ENCODE peak calls at places on chromosomes 16 and 17, in seven cellular contexts. X is stomach, D is transverse colon, C is mammary epithelial cell, Q is IMR-90, L is hepatocyte, V is heart right ventricle. W is an unnamed sample. For H3K4me1 and H3K36me3, the result is how much of the 10 kb centered on the place peaks cover.

GRCh38 chr16:10839271-10839661 is 20.7 kb upstream of the TVP23A start:
- DNase-seq in X (peak), D (no peak), C (no peak), Q (no peak), L (no peak), V (no peak), W (no peak)

GRCh38 chr17:19328441-19329061 is 34.0 kb downstream of the B9D1 start:
- DNase-seq in X (no peak), D (no peak), C (no peak), Q (no peak), L (no peak), V (no peak), W (no peak)

GRCh38 chr17:44901323-44901965 is 2.2 kb upstream of the EFTUD2 start:
- DNase-seq in X (no peak), D (no peak), C (peak), Q (peak), L (no peak), V (no peak), W (no peak)

GRCh38 chr17:44004761-44005526 is 522 bp downstream of the NAGS start:
- DNase-seq in X (peak), D (peak), C (no peak), Q (no peak), L (peak), V (no peak), W (no peak)

GRCh38 chr16:53664724-53665345 is 38.8 kb downstream of the RPGRIP1L start:
- DNase-seq in X (no peak), D (no peak), C (no peak), Q (peak), L (peak), V (no peak), W (no peak)

GRCh38 chr17:61219460-61219859 is 180.2 kb upstream of the TBX2 start:
- DNase-seq in X (no peak), D (no peak), C (no peak), Q (peak), L (no peak), V (peak), W (peak)

GRCh38 chr17:55134486-55135157 is 130.1 kb upstream of the HLF start:
- DNase-seq in X (no peak), D (no peak), C (peak), Q (peak), L (no peak), V (no peak), W (no peak)

GRCh38 chr17:15490634-15491261 is 23.3 kb upstream of the CDRT4 start:
- DNase-seq in X (no peak), D (peak), C (no peak), Q (peak), L (peak), V (peak), W (peak)

GRCh38 chr17:28147026-28147425 is 104.5 kb downstream of the NLK start:
- DNase-seq in X (no peak), D (no peak), C (no peak), Q (peak), L (no peak), V (no peak), W (no peak)

GRCh38 chr16:1561266-1561665 is 27.8 kb downstream of the TMEM204 start:
- DNase-seq in X (no peak), D (no peak), C (no peak), Q (no peak), L (no peak), V (no peak), W (no peak)

GRCh38 chr16:8714143-8714542 is 39.7 kb downstream of the ABAT start:
- DNase-seq in X (no peak), D (no peak), C (no peak), Q (no peak), L (no peak), V (no peak), W (no peak)

GRCh38 chr17:59151591-59151990 is 3.4 kb downstream of the SKA2 start:
- DNase-seq in X (no peak), D (no peak), C (no peak), Q (no peak), L (no peak), V (no peak), W (no peak)

GRCh38 chr16:86371083-86371803 is 139.1 kb upstream of the FOXF1 start:
- DNase-seq in X (no peak), D (no peak), C (no peak), Q (no peak), L (no peak), V (no peak), W (no peak)

GRCh38 chr17:35695613-35696012 is 35.8 kb upstream of the RASL10B start:
- DNase-seq in X (no peak), D (no peak), C (no peak), Q (no peak), L (no peak), V (no peak), W (no peak)

GRCh38 chr17:62668091-62668804 is 40.8 kb downstream of the MRC2 start:
- DNase-seq in X (no peak), D (no peak), C (peak), Q (no peak), L (no peak), V (no peak), W (no peak)

GRCh38 chr17:34154916-34155730 is 100.0 kb upstream of the CCL2 start:
- DNase-seq in X (no peak), D (no peak), C (no peak), Q (no peak), L (no peak), V (no peak), W (no peak)

GRCh38 chr17:72539981-72540897 is 419.4 kb downstream of the SOX9 start:
- DNase-seq in X (peak), D (peak), C (peak), Q (peak), L (peak), V (peak), W (peak)

GRCh38 chr17:2070241-2071023 is 15.5 kb downstream of the HIC1 start:
- DNase-seq in X (no peak), D (no peak), C (no peak), Q (no peak), L (no peak), V (no peak), W (no peak)

GRCh38 chr17:74211141-74211928 is 2.0 kb upstream of the TTYH2 start:
- DNase-seq in X (no peak), D (no peak), C (no peak), Q (no peak), L (peak), V (no peak), W (no peak)

GRCh38 chr17:56891751-56892150 is 22.1 kb downstream of the TRIM25 start:
- DNase-seq in X (peak), D (peak), C (no peak), Q (no peak), L (no peak), V (peak), W (no peak)

GRCh38 chr17:8121531-8122390 is 2.1 kb downstream of the HES7 start:
- DNase-seq in X (no peak), D (peak), C (peak), Q (peak), L (peak), V (peak), W (no peak)

GRCh38 chr17:47076171-47076570 is 97.1 kb upstream of the RPRML start:
- DNase-seq in X (no peak), D (no peak), C (no peak), Q (peak), L (no peak), V (no peak), W (no peak)

GRCh38 chr17:48636177-48637018 is 10.2 kb upstream of the HOXB9 start:
- DNase-seq in X (peak), D (peak), C (peak), Q (peak), L (peak), V (peak), W (no peak)

GRCh38 chr17:21535686-21536085 is 156.6 kb upstream of the KCNJ18 start:
- DNase-seq in X (no peak), D (no peak), C (no peak), Q (no peak), L (no peak), V (no peak), W (no peak)

GRCh38 chr17:38352245-38353083 is 820 bp downstream of the SOCS7 start:
- DNase-seq in X (peak), D (peak), C (peak), Q (no peak), L (peak), V (peak), W (peak)

GRCh38 chr17:64331366-64331765 is 59.3 kb downstream of the PECAM1 start:
- DNase-seq in X (no peak), D (no peak), C (no peak), Q (no peak), L (no peak), V (no peak), W (no peak)
- H3K4me1 ChIP-seq in X (under half), D (under half), C (under half), Q (under half), L (under half), V (half or more), W (under half)

DNA sequence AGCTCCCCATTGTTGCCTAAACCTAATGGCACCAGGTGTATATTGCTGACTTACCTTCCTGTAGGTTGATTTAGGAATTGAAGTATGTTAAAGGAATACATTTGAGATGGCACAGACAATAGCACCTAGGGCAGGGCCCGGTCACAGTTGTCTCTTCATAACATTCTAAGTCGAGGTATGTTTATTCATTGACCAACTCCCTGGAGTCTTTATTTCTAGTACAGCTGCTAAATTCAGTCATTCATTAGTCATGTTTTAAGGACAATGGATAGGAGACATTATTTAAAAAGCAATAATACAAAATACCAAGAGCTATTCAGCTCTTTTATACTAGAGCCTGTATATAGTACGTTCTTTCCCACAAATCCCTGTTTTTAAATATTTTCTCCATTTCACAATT is 369.5 kb upstream of the HSBP1 start:
- DNase-seq in X (no peak), D (no peak), C (no peak), Q (no peak), L (no peak), V (no peak), W (no peak)
- H3K4me3 ChIP-seq in X (no peak), D (no peak), C (no peak), Q (no peak), L (no peak), V (no peak), W (no peak)

DNA sequence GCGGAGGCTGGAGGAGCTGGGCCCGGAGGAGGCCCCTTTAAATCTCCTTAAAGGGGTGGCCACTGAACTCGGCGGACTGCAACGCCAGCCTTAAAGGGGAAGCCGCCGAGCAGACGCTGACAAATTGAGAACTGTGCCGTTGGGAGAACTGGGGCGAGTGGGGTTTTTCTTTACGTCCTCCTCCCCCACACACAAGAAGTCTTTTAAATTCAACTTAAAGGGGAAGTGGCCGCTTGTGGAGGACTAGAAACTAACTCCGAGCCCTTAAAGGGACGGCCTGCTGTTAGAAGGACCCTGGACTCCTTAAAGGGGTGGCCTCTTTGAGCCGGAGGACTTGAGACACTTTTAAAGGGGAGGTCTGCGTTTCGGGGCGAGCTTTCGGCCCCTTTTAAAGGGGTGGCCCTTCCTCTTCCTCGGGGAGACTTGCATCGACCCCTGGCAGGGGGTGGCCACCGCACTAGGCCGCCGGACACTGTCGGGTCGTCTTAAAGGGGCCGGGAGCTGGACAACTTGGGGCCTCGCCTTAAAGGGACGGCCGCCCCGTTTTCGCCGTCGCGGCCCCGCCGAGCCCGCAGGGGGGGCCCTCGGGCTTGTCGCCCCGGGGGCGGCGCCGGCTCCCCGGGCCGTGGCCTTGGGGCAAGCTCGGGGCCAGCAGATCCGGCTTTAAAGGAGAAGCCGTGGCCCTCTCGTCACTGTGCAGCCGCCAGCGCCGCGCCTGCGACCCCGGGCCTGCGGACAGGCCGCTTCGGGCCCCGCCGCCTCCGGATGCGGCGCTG is 688 bp downstream of the FBRS start:
- DNase-seq in X (peak), D (no peak), C (peak), Q (peak), L (peak), V (peak), W (peak)
- H3K36me3 ChIP-seq in X (half or more), D (under half), C (under half), Q (half or more), L (under half), V (under half), W (under half)

DNA sequence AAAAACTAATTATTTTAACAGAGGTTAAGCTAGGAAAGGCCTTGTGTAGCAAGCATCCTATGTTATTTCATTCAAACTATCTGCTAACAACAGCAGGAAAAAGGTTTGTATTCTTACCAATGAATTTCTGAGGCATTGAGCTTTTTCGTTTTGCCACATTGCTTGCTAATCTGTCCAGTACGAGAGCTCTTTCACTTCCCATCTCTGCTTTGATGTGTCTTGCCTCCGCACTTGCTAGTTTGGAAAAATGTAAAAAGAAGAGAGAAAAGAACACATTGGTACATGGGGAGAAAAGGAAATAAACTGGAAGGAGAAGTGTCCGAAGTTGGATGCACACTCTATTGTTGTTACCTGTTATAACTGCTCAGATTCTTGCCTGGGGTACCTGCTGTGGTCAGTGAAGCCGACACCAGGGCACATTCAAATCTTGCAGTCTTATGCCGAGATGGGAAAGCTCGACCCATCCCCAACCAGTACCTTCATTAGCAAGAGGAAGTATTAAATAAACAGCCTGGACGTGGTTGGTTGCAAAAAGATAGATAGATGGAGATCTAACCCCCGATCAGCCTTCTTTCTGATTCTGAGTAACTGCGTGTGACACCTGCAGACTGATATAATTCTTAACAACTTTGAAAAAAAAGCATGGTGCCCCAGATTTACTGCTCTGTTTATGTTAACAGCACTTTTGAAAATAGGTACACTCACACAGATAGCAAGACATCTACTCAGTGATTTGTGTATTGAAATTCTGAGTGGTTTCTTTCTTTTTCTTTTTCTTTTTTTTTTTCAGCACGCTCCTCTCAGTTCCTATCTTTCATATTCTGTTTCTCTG is 40.0 kb downstream of the GRB7 start:
- DNase-seq in X (no peak), D (no peak), C (no peak), Q (no peak), L (no peak), V (no peak), W (no peak)
- H3K4me1 ChIP-seq in X (under half), D (under half), C (under half), Q (under half), L (under half), V (under half), W (under half)

GRCh38 chr16:20915733-20916132 is 15.2 kb downstream of the LYRM1 start:
- DNase-seq in X (no peak), D (no peak), C (no peak), Q (no peak), L (no peak), V (no peak), W (no peak)

GRCh38 chr16:20906225-20906870 is 5.8 kb downstream of the LYRM1 start:
- DNase-seq in X (no peak), D (no peak), C (peak), Q (peak), L (no peak), V (no peak), W (no peak)

GRCh38 chr16:20906871-20907255 is 6.3 kb downstream of the LYRM1 start:
- DNase-seq in X (no peak), D (no peak), C (no peak), Q (no peak), L (no peak), V (no peak), W (no peak)

GRCh38 chr16:20911361-20911760 is 10.8 kb downstream of the LYRM1 start:
- DNase-seq in X (no peak), D (no peak), C (peak), Q (peak), L (no peak), V (no peak), W (no peak)

GRCh38 chr16:20910781-20911321 is 10.3 kb downstream of the LYRM1 start:
- DNase-seq in X (no peak), D (no peak), C (peak), Q (peak), L (peak), V (no peak), W (no peak)
- H3K4me3 ChIP-seq in X (no peak), D (no peak), C (no peak), Q (no peak), L (no peak), V (no peak), W (no peak)

GRCh38 chr16:4443986-4444385 is 18.3 kb downstream of the DNAJA3 start:
- DNase-seq in X (no peak), D (no peak), C (no peak), Q (no peak), L (no peak), V (no peak), W (no peak)
- H3K36me3 ChIP-seq in X (half or more), D (half or more), C (under half), Q (half or more), L (under half), V (half or more), W (half or more)

GRCh38 chr17:17315142-17315821 is 12.1 kb downstream of the NT5M start:
- DNase-seq in X (peak), D (no peak), C (no peak), Q (no peak), L (no peak), V (no peak), W (peak)
- H3K4me1 ChIP-seq in X (under half), D (under half), C (under half), Q (under half), L (under half), V (under half), W (under half)

DNA sequence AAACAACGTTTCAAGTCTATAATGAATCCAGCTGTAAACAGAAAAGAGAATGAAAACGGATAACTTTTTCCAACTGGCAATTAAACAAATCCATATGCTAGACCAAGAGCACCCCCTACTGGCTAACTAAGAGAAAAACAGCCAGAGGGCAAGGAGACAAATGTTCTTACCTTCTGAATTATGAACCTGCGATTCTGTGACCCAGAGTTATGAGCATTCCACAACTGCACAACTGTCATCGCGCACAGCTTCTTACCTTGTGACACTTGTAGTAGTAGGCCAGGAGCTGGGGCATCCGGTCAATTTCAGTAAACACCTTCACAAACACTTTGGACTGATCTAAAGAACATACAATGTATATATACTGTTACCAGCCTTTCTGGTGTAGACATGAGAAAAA is 18.6 kb downstream of the COG7 start:
- DNase-seq in X (no peak), D (no peak), C (peak), Q (peak), L (peak), V (no peak), W (no peak)
- H3K4me3 ChIP-seq in X (no peak), D (no peak), C (no peak), Q (no peak), L (no peak), V (no peak), W (no peak)

GRCh38 chr17:50137050-50137449 is 7.1 kb upstream of the SAMD14 start:
- DNase-seq in X (no peak), D (no peak), C (no peak), Q (no peak), L (no peak), V (no peak), W (no peak)
- H3K36me3 ChIP-seq in X (half or more), D (under half), C (under half), Q (half or more), L (under half), V (half or more), W (under half)